ENCODE peak calls at places on chromosomes 4 and X, in six cellular contexts. C is IMR-90, Q is neuronal stem cell, Z is mesendoderm, J is H1, U is mesenchymal stem cell. I is an unnamed sample.

GRCh38 chr4:156255608-156256007 is 301.9 kb upstream of the CTSO start:
- DNase-seq in C (no peak), Q (no peak), Z (no peak), J (no peak), U (peak; percentile 26), I (no peak)

GRCh38 chr4:66572949-66573348 is 902.7 kb upstream of the EPHA5 start:
- DNase-seq in C (peak; percentile 43), Q (no peak), Z (no peak), J (no peak), U (peak; percentile 79), I (no peak)

GRCh38 chr4:181957088-181957487 is 286.1 kb upstream of the TENM3 start:
- DNase-seq in C (peak; percentile 78), Q (no peak), Z (peak; percentile 8), J (no peak), U (peak; percentile 5), I (no peak)

GRCh38 chr4:161121451-161121850 is 1042.3 kb downstream of the FSTL5 start:
- DNase-seq in C (no peak), Q (no peak), Z (peak; percentile 14), J (no peak), U (peak; percentile 38), I (no peak)

GRCh38 chr4:10295326-10295725 is 161.9 kb downstream of the ZNF518B start:
- DNase-seq in C (no peak), Q (no peak), Z (no peak), J (no peak), U (no peak), I (no peak)

GRCh38 chr4:52883707-52884669 is 21.9 kb downstream of the RASL11B start:
- DNase-seq in C (no peak), Q (no peak), Z (no peak), J (no peak), U (no peak), I (no peak)

GRCh38 chr4:113157086-113157857 is 107.8 kb downstream of the ANK2 start:
- DNase-seq in C (no peak), Q (no peak), Z (peak; percentile 92), J (no peak), U (no peak), I (no peak)

GRCh38 chr4:36414248-36414647 is 132.8 kb downstream of the DTHD1 start:
- DNase-seq in C (no peak), Q (no peak), Z (no peak), J (no peak), U (no peak), I (no peak)

GRCh38 chrX:103791826-103792458 is 15.3 kb downstream of the PLP1 start:
- DNase-seq in C (peak; percentile 48), Q (no peak), Z (no peak), J (no peak), U (no peak), I (no peak)

GRCh38 chr4:154982187-154983047 is 201.3 kb downstream of the RBM46 start:
- DNase-seq in C (peak; percentile 48), Q (peak; percentile 58), Z (peak; percentile 78), J (peak; percentile 76), U (peak; percentile 5), I (peak; percentile 79)

GRCh38 chr4:108359130-108359709 is 190.5 kb upstream of the LEF1 start:
- DNase-seq in C (no peak), Q (no peak), Z (no peak), J (no peak), U (no peak), I (no peak)

GRCh38 chrX:108347800-108348199 is 90.4 kb downstream of the COL4A6 start:
- DNase-seq in C (no peak), Q (peak; percentile 18), Z (peak; percentile 66), J (peak; percentile 44), U (no peak), I (peak; percentile 73)

GRCh38 chrX:41335590-41336331 is 1.8 kb downstream of the DDX3X start:
- DNase-seq in C (peak; percentile 80), Q (no peak), Z (no peak), J (no peak), U (no peak), I (no peak)

GRCh38 chr4:34732170-34732569 is 1512.1 kb downstream of the ARAP2 start:
- DNase-seq in C (no peak), Q (no peak), Z (no peak), J (no peak), U (no peak), I (no peak)

GRCh38 chr4:2937146-2937857 is 25.9 kb downstream of the NOP14 start:
- DNase-seq in C (no peak), Q (no peak), Z (no peak), J (no peak), U (no peak), I (peak; percentile 46)

GRCh38 chr4:242121-242848 is 63.0 kb downstream of the ZNF732 start:
- DNase-seq in C (peak; percentile 13), Q (no peak), Z (peak; percentile 91), J (peak; percentile 62), U (peak; percentile 14), I (peak; percentile 43)

GRCh38 chr4:121822047-121822446 is 1.6 kb downstream of the CCNA2 start:
- DNase-seq in C (no peak), Q (no peak), Z (no peak), J (no peak), U (no peak), I (no peak)

GRCh38 chrX:11305641-11306040 is 12.4 kb downstream of the AMELX start:
- DNase-seq in C (no peak), Q (no peak), Z (no peak), J (no peak), U (no peak), I (no peak)

GRCh38 chrX:18406531-18407266 is 18.7 kb upstream of the CDKL5 start:
- DNase-seq in C (peak; percentile 40), Q (no peak), Z (no peak), J (no peak), U (no peak), I (no peak)

GRCh38 chr4:141486375-141486997 is 149.9 kb upstream of the IL15 start:
- DNase-seq in C (peak; percentile 90), Q (no peak), Z (no peak), J (no peak), U (peak; percentile 25), I (no peak)

GRCh38 chr4:184747034-184747830 is 13.3 kb upstream of the CENPU start:
- DNase-seq in C (no peak), Q (no peak), Z (peak; percentile 42), J (no peak), U (no peak), I (peak; percentile 55)

GRCh38 chr4:20391224-20391623 is 139.5 kb downstream of the SLIT2 start:
- DNase-seq in C (peak; percentile 75), Q (no peak), Z (no peak), J (no peak), U (no peak), I (no peak)

GRCh38 chr4:43238556-43238955 is 346.0 kb downstream of the GRXCR1 start:
- DNase-seq in C (no peak), Q (no peak), Z (no peak), J (no peak), U (no peak), I (no peak)

GRCh38 chr4:24659241-24659961 is 75.0 kb upstream of the DHX15 start:
- DNase-seq in C (no peak), Q (no peak), Z (peak; percentile 59), J (no peak), U (no peak), I (no peak)

GRCh38 chr4:65337371-65337770 is 332.9 kb downstream of the EPHA5 start:
- DNase-seq in C (no peak), Q (no peak), Z (no peak), J (no peak), U (no peak), I (no peak)

GRCh38 chrX:38293741-38294140 is 33.6 kb downstream of the RPGR start:
- DNase-seq in C (no peak), Q (no peak), Z (peak; percentile 30), J (no peak), U (no peak), I (no peak)

GRCh38 chr4:57490520-57490919 is 380.3 kb upstream of the IGFBP7 start:
- DNase-seq in C (no peak), Q (no peak), Z (no peak), J (no peak), U (no peak), I (no peak)

GRCh38 chr4:1400191-1400805 is 5.9 kb downstream of the NKX1-1 start:
- DNase-seq in C (no peak), Q (no peak), Z (no peak), J (no peak), U (no peak), I (no peak)

DNA sequence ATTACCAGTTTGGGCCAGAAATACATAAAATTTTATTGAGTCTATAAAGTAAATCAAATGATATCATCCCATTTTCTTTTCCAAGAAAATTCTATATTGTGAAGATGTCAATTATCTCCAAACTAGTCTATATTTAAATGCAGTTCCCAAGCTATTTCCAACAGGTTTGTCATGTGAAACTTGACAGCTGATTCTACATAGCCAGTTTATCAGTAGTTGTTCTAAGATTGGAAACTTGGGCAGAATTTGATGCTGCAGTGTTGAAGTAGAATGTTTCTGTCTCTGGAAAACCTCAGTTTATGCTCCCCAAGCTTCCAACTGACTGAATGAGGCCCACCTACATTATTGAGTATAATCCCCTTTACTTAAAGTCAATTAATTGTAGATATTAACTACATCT is 994.1 kb downstream of the PCDH7 start:
- DNase-seq in C (no peak), Q (no peak), Z (no peak), J (no peak), U (no peak), I (no peak)
- H2BK15ac ChIP-seq in C (no peak overlapping the region), Q (no peak overlapping the region), Z (no peak overlapping the region), J (no peak overlapping the region), U (no peak overlapping the region), I (no peak overlapping the region)

DNA sequence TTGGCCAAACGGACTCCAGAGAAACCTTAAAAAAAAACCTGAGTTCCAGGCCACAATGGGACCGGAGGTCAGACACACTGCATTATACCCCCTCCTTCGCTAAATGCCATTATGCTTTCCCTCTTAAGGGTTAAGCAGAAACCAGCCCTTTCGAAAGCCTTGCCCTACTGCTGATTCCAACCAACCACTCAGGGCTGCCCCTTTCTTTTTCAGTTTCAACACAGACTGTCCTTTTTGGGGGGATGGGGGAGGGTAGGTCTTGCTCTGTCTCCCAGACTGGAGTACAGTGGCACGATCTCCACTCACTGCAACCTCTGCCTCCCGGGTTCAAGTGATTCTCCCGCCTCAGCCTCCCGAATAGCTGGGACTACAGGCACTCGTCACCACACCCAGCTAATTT is 49.5 kb upstream of the MAN2B2 start:
- DNase-seq in C (no peak), Q (no peak), Z (no peak), J (no peak), U (no peak), I (no peak)
- H2BK15ac ChIP-seq in C (no peak overlapping the region), Q (no peak overlapping the region), Z (no peak overlapping the region), J (no peak overlapping the region), U (no peak overlapping the region), I (no peak overlapping the region)

DNA sequence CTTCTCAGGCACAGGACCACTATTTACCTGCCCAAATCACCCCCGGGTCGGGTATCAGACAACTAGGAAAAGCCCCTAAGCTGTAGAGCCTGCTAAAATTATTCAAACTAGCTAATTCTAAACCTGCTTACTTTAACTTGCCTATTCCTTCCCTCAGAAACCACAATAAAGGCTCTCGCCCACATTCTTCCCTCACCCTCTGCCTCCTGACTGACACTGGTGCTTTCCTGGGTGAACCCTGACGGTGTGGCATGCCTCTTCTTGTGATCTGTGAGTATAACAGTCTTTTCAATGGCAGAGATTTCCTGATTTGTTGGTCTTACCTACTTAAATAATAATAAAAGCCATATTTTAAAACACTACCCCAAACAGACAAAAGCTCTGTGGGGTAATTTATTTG is 242.1 kb upstream of the ZCCHC13 start:
- DNase-seq in C (no peak), Q (no peak), Z (no peak), J (no peak), U (no peak), I (no peak)
- H2BK15ac ChIP-seq in C (no peak overlapping the region), Q (no peak overlapping the region), Z (no peak overlapping the region), J (no peak overlapping the region), U (no peak overlapping the region), I (no peak overlapping the region)

GRCh38 chrX:44232100-44232499 is 111.4 kb downstream of the EFHC2 start:
- DNase-seq in C (no peak), Q (no peak), Z (no peak), J (no peak), U (no peak), I (no peak)
- H2BK15ac ChIP-seq in C (no peak overlapping the region), Q (no peak overlapping the region), Z (no peak overlapping the region), J (no peak overlapping the region), U (no peak overlapping the region), I (no peak overlapping the region)

I was measured in H9.